ENCODE peak calls at places on chromosomes 7 and 10, in seven cellular contexts. T, H, G, X, I, F and N are unnamed samples.

GRCh38 chr7:25696565-25696964 is 455.4 kb upstream of the NFE2L3 start:
- DNase-seq in X (no peak), H (no peak), G (no peak), T (no peak), I (no peak), F (no peak), N (no peak)

GRCh38 chr7:14858866-14859265 is 43.7 kb downstream of the DGKB start:
- DNase-seq in F (no peak), T (no peak), H (no peak), G (no peak), X (no peak), I (no peak), N (no peak)

GRCh38 chr10:15719899-15720634 is at the start of gene ITGA8:
- DNase-seq in H (peak; percentile 73), T (peak; percentile 33), G (peak; percentile 79), X (no peak), I (no peak), F (peak; percentile 48), N (peak; percentile 26)

GRCh38 chr10:44857363-44858016 is 53.6 kb upstream of the TMEM72 start:
- DNase-seq in F (peak; percentile 85), X (peak; percentile 72), G (peak; percentile 57), T (peak; percentile 41), I (peak; percentile 57), H (peak; percentile 91), N (peak; percentile 88)

GRCh38 chr10:125060486-125060850 is 99.9 kb downstream of the CTBP2 start:
- DNase-seq in H (peak; percentile 55), T (no peak), I (no peak), F (no peak), G (no peak), X (no peak), N (peak; percentile 36)

GRCh38 chr7:28688651-28689050 is 269.5 kb downstream of the TRIL start:
- DNase-seq in F (no peak), T (no peak), H (no peak), G (no peak), I (peak; percentile 21), X (no peak), N (peak; percentile 63)

GRCh38 chr10:61456095-61456789 is 3.1 kb upstream of the TMEM26 start:
- DNase-seq in T (no peak), H (no peak), F (no peak), G (peak; percentile 36), X (no peak), I (no peak), N (peak; percentile 55)

GRCh38 chr7:16774986-16775385 is 21.4 kb downstream of the TSPAN13 start:
- DNase-seq in G (no peak), H (no peak), F (no peak), X (no peak), T (no peak), I (no peak), N (no peak)

GRCh38 chr10:78443900-78444571 is 410.4 kb downstream of the RPS24 start:
- DNase-seq in F (no peak), X (no peak), H (no peak), G (no peak), I (no peak), T (no peak), N (no peak)

GRCh38 chr10:28945959-28946358 is 268.6 kb downstream of the BAMBI start:
- DNase-seq in H (no peak), F (no peak), I (no peak), X (no peak), T (no peak), G (no peak), N (no peak)

GRCh38 chr10:19412531-19412930 is 363.9 kb downstream of the MALRD1 start:
- DNase-seq in T (peak; percentile 18), F (peak; percentile 19), X (no peak), I (no peak), G (peak; percentile 43), H (peak; percentile 59), N (peak; percentile 58)

GRCh38 chr10:55627526-55628170 is 733.4 kb downstream of the ZWINT start:
- DNase-seq in T (no peak), X (no peak), I (no peak), F (peak; percentile 52), H (peak; percentile 66), G (peak; percentile 49), N (no peak)

GRCh38 chr10:5681930-5682329 is 2.7 kb upstream of the TASOR2 start:
- DNase-seq in H (no peak), I (no peak), G (no peak), F (no peak), T (no peak), X (no peak), N (no peak)

GRCh38 chr10:70404906-70405824 is 1.2 kb downstream of the EIF4EBP2 start:
- DNase-seq in I (peak; percentile 96), G (peak; percentile 57), F (peak; percentile 60), T (peak; percentile 81), X (peak; percentile 64), H (peak; percentile 63), N (peak; percentile 97)

GRCh38 chr10:10986606-10987005 is 31.1 kb upstream of the CELF2 start:
- DNase-seq in X (no peak), H (no peak), F (no peak), I (no peak), T (no peak), G (no peak), N (no peak)

GRCh38 chr7:130272456-130273080 is 5.9 kb downstream of the CPA2 start:
- DNase-seq in T (no peak), F (no peak), I (no peak), G (peak; percentile 18), X (no peak), H (peak; percentile 71), N (no peak)

GRCh38 chr10:63264852-63265617 is 131.9 kb downstream of the NRBF2 start:
- DNase-seq in X (no peak), H (peak; percentile 51), I (no peak), G (peak; percentile 56), T (peak; percentile 70), F (peak; percentile 46), N (peak; percentile 70)

GRCh38 chr7:41136551-41136950 is 566.3 kb downstream of the INHBA start:
- DNase-seq in T (no peak), I (no peak), F (no peak), H (no peak), X (no peak), G (no peak), N (no peak)

GRCh38 chr10:61628199-61628874 is 34.4 kb upstream of the CABCOCO1 start:
- DNase-seq in H (no peak), F (no peak), G (no peak), X (no peak), I (no peak), T (no peak), N (peak; percentile 49)

DNA sequence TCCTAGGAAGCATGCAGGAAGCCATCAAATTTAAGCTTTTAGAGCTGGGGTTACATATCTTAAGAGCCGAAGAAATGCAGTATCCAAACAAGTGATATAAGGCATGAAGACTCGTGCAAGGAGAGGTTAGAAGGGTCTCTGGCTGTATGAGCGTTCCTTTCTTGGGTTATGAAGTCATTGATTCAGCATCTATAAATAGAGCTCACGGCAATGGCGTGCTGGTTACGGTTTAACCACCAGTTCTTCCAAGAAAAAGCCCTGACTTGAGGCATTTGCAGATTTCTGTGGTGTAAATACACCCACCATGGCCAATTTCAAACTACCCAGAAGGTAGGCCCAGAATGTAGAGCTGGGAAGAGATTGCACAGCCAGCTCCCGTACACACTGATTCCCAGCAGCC is 72.0 kb upstream of the KAT6B start:
- DNase-seq in X (no peak), I (peak; percentile 5), F (no peak), H (no peak), G (no peak), T (no peak), N (no peak)
- H3K4me3 ChIP-seq in X (no peak overlapping the region), I (no peak overlapping the region), F (no peak overlapping the region), H (no peak overlapping the region), G (no peak overlapping the region), T (no peak overlapping the region), N (no peak overlapping the region)

GRCh38 chr10:97778452-97779302 is 6.9 kb upstream of the SFRP5 start:
- DNase-seq in H (peak; percentile 50), T (no peak), X (peak; percentile 58), I (no peak), F (no peak), G (no peak), N (no peak)
- TF ChIP-seq CTCF in H (no peak), T (no peak), X (no peak), I (no peak), F (no peak), G (no peak), N (no peak)

DNA sequence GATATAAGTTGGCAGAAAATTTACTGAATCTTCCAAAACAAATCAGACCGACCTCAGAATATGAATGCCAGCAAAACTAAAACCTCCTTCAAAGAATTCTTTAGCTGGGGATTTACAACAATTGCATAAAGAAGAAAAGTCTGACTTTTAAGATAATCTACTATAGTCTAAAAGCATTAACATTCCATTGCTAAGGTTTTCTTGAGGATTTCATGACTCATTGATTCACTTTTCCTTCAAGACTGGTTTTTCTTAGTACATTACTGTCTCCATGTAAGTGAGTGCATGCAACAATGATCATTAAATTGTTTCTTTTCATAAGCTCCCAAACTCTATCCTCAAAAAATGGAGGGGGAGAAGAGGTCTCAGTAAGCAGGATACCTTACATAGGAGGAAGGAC is 3.1 kb downstream of the GLI3 start:
- DNase-seq in I (no peak), H (peak; percentile 34), F (no peak), G (no peak), X (no peak), T (no peak), N (peak; percentile 38)
- H3K4me3 ChIP-seq in I (no peak overlapping the region), H (peak overlapping the region; percentile 99), F (no peak overlapping the region), G (no peak overlapping the region), X (no peak overlapping the region), T (no peak overlapping the region), N (no peak overlapping the region)

DNA sequence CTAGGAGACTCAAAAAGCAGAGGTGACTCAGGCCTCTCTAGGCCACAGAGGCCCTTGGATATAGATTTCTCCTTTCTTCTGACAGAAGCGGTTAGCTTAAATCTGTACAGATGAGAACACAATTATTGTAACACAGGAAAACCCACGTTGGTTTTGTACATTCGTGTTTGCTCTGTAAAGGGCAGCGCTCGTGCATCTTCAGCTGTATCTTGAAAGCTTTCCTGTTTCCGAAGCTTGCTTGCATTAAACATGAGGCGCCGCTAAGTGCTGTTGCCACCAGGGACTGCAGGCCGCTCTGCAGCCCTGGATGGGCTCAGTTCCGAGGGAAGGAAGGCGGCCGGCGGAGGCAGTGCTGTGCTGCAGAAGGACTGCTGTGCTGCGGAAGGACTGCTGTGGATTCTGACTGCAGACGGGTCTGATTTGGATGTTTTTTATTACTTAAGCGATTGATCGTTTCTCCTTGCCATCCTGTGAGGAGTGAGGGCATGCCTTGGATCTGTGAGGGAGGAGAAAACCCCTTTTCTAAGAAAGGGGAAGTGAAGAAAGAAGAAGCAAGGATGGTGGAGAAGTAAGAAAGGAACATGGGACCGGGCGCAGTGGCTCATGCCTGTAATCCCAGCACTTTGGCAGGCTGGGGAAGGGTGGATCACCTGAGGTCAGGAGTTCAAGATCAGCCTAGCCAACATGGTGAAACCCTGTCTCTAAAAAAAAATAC is 53.4 kb downstream of the FHIP2A start:
- DNase-seq in G (peak; percentile 57), H (peak; percentile 77), T (no peak), X (no peak), F (peak; percentile 61), I (no peak), N (no peak)
- TF ChIP-seq CTCF in G (peak; percentile 32), H (peak; percentile 45), T (no peak), X (no peak), F (no peak), I (peak; percentile 12), N (no peak)